ENCODE peak calls at places on chromosomes 13 and 19, in nine cellular contexts. M is activated CD4-positive, alpha-beta T cell treated with anti-CD3 and anti-CD28 coated beads, Interleukin-2, amount 50 U/mL, for 24 hours; E is mesendoderm; O is H4; T is psoas muscle; J is cerebellar nuclear complex; H is MCF 10A; D is ACHN; P is glutamatergic neuron. Y is an unnamed sample.

GRCh38 chr13:113653264-113654174 is 4.5 kb downstream of the ATP4B start:
- DNase-seq in M (no peak), E (peak; percentile 74), O (no peak), T (peak; percentile 50), J (no peak), H (peak; percentile 8), D (no peak), P (peak; percentile 18), Y (no peak)

GRCh38 chr19:6536138-6536671 is 5.4 kb downstream of the TNFSF9 start:
- DNase-seq in M (peak; percentile 72), E (peak; percentile 84), O (no peak), T (peak; percentile 78), J (no peak), H (peak; percentile 95), D (peak; percentile 58), P (no peak), Y (peak; percentile 76)

GRCh38 chr19:20078696-20079095 is 896 bp downstream of the ZNF90 start:
- DNase-seq in M (no peak), E (peak; percentile 55), O (no peak), T (no peak), J (no peak), H (no peak), D (no peak), P (peak; percentile 48), Y (no peak)

GRCh38 chr13:51576754-51577153 is 7.5 kb upstream of the WDFY2 start:
- DNase-seq in M (no peak), E (no peak), O (no peak), T (no peak), J (no peak), H (peak; percentile 23), D (no peak), P (no peak), Y (no peak)

GRCh38 chr13:95784891-95785290 is 108.0 kb downstream of the DNAJC3 start:
- DNase-seq in M (no peak), E (no peak), O (no peak), T (no peak), J (no peak), H (peak; percentile 82), D (no peak), P (no peak), Y (no peak)

GRCh38 chr19:30029721-30030510 is 87.9 kb downstream of the URI1 start:
- DNase-seq in M (no peak), E (no peak), O (peak; percentile 70), T (no peak), J (no peak), H (peak; percentile 45), D (no peak), P (no peak), Y (no peak)

GRCh38 chr13:113723400-113724015 is 35.5 kb upstream of the TMEM255B start:
- DNase-seq in M (no peak), E (peak; percentile 95), O (no peak), T (no peak), J (no peak), H (no peak), D (no peak), P (no peak), Y (no peak)

GRCh38 chr13:113119822-113120189 is 2.8 kb upstream of the F10 start:
- DNase-seq in M (no peak), E (no peak), O (no peak), T (no peak), J (no peak), H (no peak), D (no peak), P (no peak), Y (no peak)

GRCh38 chr19:4516939-4517300 is 1.4 kb downstream of the PLIN4 start:
- DNase-seq in M (no peak), E (no peak), O (no peak), T (peak; percentile 89), J (no peak), H (no peak), D (no peak), P (no peak), Y (no peak)

GRCh38 chr13:73142091-73142490 is 83.3 kb downstream of the KLF5 start:
- DNase-seq in M (no peak), E (no peak), O (no peak), T (no peak), J (no peak), H (no peak), D (no peak), P (no peak), Y (no peak)

GRCh38 chr13:27569405-27569804 is 50.9 kb downstream of the LNX2 start:
- DNase-seq in M (no peak), E (no peak), O (no peak), T (no peak), J (no peak), H (peak; percentile 9), D (no peak), P (no peak), Y (no peak)

GRCh38 chr13:39870197-39870746 is 214.8 kb downstream of the COG6 start:
- DNase-seq in M (no peak), E (no peak), O (no peak), T (no peak), J (no peak), H (no peak), D (no peak), P (no peak), Y (no peak)

GRCh38 chr19:12065100-12065538 is 588 bp downstream of the ZNF844 start:
- DNase-seq in M (no peak), E (peak; percentile 43), O (no peak), T (peak; percentile 58), J (no peak), H (no peak), D (no peak), P (no peak), Y (peak; percentile 31)

GRCh38 chr13:42885325-42885724 is 103.9 kb downstream of the FAM216B start:
- DNase-seq in M (no peak), E (no peak), O (no peak), T (no peak), J (no peak), H (no peak), D (no peak), P (no peak), Y (no peak)

Y was measured in T-cell.